ENCODE peak calls at places on chromosomes 5 and 9, in four cellular contexts. B is SW480, Z is C1 segment of cervical spinal cord, S is HTR-8/SVneo. D is an unnamed sample.
A peak's percentile ranks its signal among the peaks of the same experiment; 100 is the strongest.

GRCh38 chr9:116232425-116233159 is 79.0 kb downstream of the PAPPA start:
- DNase-seq in B (no peak), Z (no peak), S (no peak), D (no peak)

GRCh38 chr5:83042507-83042906 is 34.7 kb downstream of the TMEM167A start:
- DNase-seq in B (no peak), Z (no peak), S (no peak), D (no peak)

GRCh38 chr5:65577141-65577540 is 14.0 kb downstream of the PPWD1 start:
- DNase-seq in B (no peak), Z (no peak), S (no peak), D (no peak)

GRCh38 chr5:10283927-10284635 is 23.6 kb downstream of the CMBL start:
- DNase-seq in B (peak; percentile 79), Z (peak; percentile 54), S (peak; percentile 93), D (peak; percentile 96)

GRCh38 chr5:126594077-126594476 is 942 bp downstream of the ALDH7A1 start:
- DNase-seq in B (peak; percentile 24), Z (no peak), S (peak; percentile 20), D (no peak)

GRCh38 chr9:34253460-34253837 is 74.6 kb downstream of the UBAP1 start:
- DNase-seq in B (no peak), Z (peak; percentile 47), S (no peak), D (no peak)

GRCh38 chr9:23933348-23933747 is 107.3 kb upstream of the ELAVL2 start:
- DNase-seq in B (no peak), Z (no peak), S (no peak), D (no peak)

GRCh38 chr5:68289576-68289975 is 74.0 kb downstream of the PIK3R1 start:
- DNase-seq in B (no peak), Z (no peak), S (no peak), D (no peak)

GRCh38 chr5:112366987-112367386 is 52.1 kb downstream of the EPB41L4A start:
- DNase-seq in B (no peak), Z (no peak), S (peak; percentile 10), D (peak; percentile 57)

GRCh38 chr5:107635276-107635675 is 35.5 kb downstream of the EFNA5 start:
- DNase-seq in B (no peak), Z (no peak), S (no peak), D (no peak)

GRCh38 chr9:110260911-110261310 is 4.6 kb upstream of the TXN start:
- DNase-seq in B (no peak), Z (no peak), S (no peak), D (no peak)

GRCh38 chr5:80408475-80408875 is 611 bp downstream of the ZFYVE16 start:
- DNase-seq in B (peak; percentile 69), Z (peak; percentile 91), S (peak; percentile 40), D (peak; percentile 82)

GRCh38 chr5:138725153-138725884 is 27.9 kb upstream of the CTNNA1 start:
- DNase-seq in B (peak; percentile 90), Z (peak; percentile 9), S (peak; percentile 76), D (peak; percentile 87)

D was measured in DMS53.